ENCODE peak calls at places on chromosomes 13 and 19, in seven cellular contexts. One of them, this sample, is unnamed.

GRCh38 chr19:50490991-50491472 is 14.4 kb upstream of the GARIN5A start:
- DNase-seq in fibroblast of lung: no peak
- DNase-seq in cardiac fibroblast: no peak
- DNase-seq in fibroblast of pulmonary artery: no peak
- DNase-seq in HFF-Myc: no peak
- DNase-seq in neural progenitor cell: no peak
- DNase-seq in testis: no peak
- DNase-seq in this sample: no peak

GRCh38 chr13:50015263-50015662 is at the start of gene KCNRG:
- DNase-seq in fibroblast of lung: peak; percentile 20
- DNase-seq in cardiac fibroblast: peak; percentile 50
- DNase-seq in fibroblast of pulmonary artery: peak; percentile 58
- DNase-seq in HFF-Myc: no peak
- DNase-seq in neural progenitor cell: no peak
- DNase-seq in testis: no peak
- DNase-seq in this sample: peak; percentile 49

GRCh38 chr19:16628984-16629691 is 1.1 kb upstream of the MED26 start:
- DNase-seq in fibroblast of lung: peak; percentile 69
- DNase-seq in cardiac fibroblast: peak; percentile 55
- DNase-seq in fibroblast of pulmonary artery: peak; percentile 62
- DNase-seq in HFF-Myc: peak; percentile 93
- DNase-seq in neural progenitor cell: no peak
- DNase-seq in testis: peak; percentile 79
- DNase-seq in this sample: peak; percentile 82

GRCh38 chr13:43884221-43884620 is 4.5 kb downstream of the LACC1 start:
- DNase-seq in fibroblast of lung: no peak
- DNase-seq in cardiac fibroblast: no peak
- DNase-seq in fibroblast of pulmonary artery: no peak
- DNase-seq in HFF-Myc: no peak
- DNase-seq in neural progenitor cell: peak; percentile 15
- DNase-seq in testis: no peak
- DNase-seq in this sample: no peak

GRCh38 chr19:31553844-31554215 is 204.6 kb upstream of the TSHZ3 start:
- DNase-seq in fibroblast of lung: peak; percentile 30
- DNase-seq in cardiac fibroblast: no peak
- DNase-seq in fibroblast of pulmonary artery: no peak
- DNase-seq in HFF-Myc: no peak
- DNase-seq in neural progenitor cell: no peak
- DNase-seq in testis: peak; percentile 83
- DNase-seq in this sample: no peak

GRCh38 chr19:46821512-46822359 is 28.9 kb downstream of the AP2S1 start:
- DNase-seq in fibroblast of lung: no peak
- DNase-seq in cardiac fibroblast: no peak
- DNase-seq in fibroblast of pulmonary artery: no peak
- DNase-seq in HFF-Myc: no peak
- DNase-seq in neural progenitor cell: peak; percentile 16
- DNase-seq in testis: no peak
- DNase-seq in this sample: no peak

GRCh38 chr13:23558675-23559536 is 11.3 kb upstream of the TNFRSF19 start:
- DNase-seq in fibroblast of lung: peak; percentile 92
- DNase-seq in cardiac fibroblast: peak; percentile 95
- DNase-seq in fibroblast of pulmonary artery: peak; percentile 98
- DNase-seq in HFF-Myc: no peak
- DNase-seq in neural progenitor cell: no peak
- DNase-seq in testis: peak; percentile 46
- DNase-seq in this sample: peak; percentile 93

GRCh38 chr13:111958612-111959395 is 108.1 kb upstream of the SOX1 start:
- DNase-seq in fibroblast of lung: no peak
- DNase-seq in cardiac fibroblast: no peak
- DNase-seq in fibroblast of pulmonary artery: no peak
- DNase-seq in HFF-Myc: no peak
- DNase-seq in neural progenitor cell: no peak
- DNase-seq in testis: no peak
- DNase-seq in this sample: no peak

GRCh38 chr13:64453831-64454230 is 2776.3 kb downstream of the PCDH9 start:
- DNase-seq in fibroblast of lung: no peak
- DNase-seq in cardiac fibroblast: peak; percentile 6
- DNase-seq in fibroblast of pulmonary artery: no peak
- DNase-seq in HFF-Myc: no peak
- DNase-seq in neural progenitor cell: peak; percentile 65
- DNase-seq in testis: no peak
- DNase-seq in this sample: no peak

GRCh38 chr13:108069521-108070210 is 145.7 kb downstream of the LIG4 start:
- DNase-seq in fibroblast of lung: no peak
- DNase-seq in cardiac fibroblast: no peak
- DNase-seq in fibroblast of pulmonary artery: no peak
- DNase-seq in HFF-Myc: no peak
- DNase-seq in neural progenitor cell: no peak
- DNase-seq in testis: no peak
- DNase-seq in this sample: no peak

GRCh38 chr13:69524459-69525155 is 583.0 kb upstream of the ATXN8OS start:
- DNase-seq in fibroblast of lung: peak; percentile 9
- DNase-seq in cardiac fibroblast: peak; percentile 2
- DNase-seq in fibroblast of pulmonary artery: no peak
- DNase-seq in HFF-Myc: no peak
- DNase-seq in neural progenitor cell: no peak
- DNase-seq in testis: no peak
- DNase-seq in this sample: no peak

GRCh38 chr13:98722958-98723357 is 29.5 kb downstream of the SLC15A1 start:
- DNase-seq in fibroblast of lung: no peak
- DNase-seq in cardiac fibroblast: no peak
- DNase-seq in fibroblast of pulmonary artery: no peak
- DNase-seq in HFF-Myc: no peak
- DNase-seq in neural progenitor cell: no peak
- DNase-seq in testis: no peak
- DNase-seq in this sample: no peak

GRCh38 chr19:4732680-4733114 is 9.1 kb upstream of the DPP9 start:
- DNase-seq in fibroblast of lung: peak; percentile 63
- DNase-seq in cardiac fibroblast: peak; percentile 71
- DNase-seq in fibroblast of pulmonary artery: peak; percentile 73
- DNase-seq in HFF-Myc: no peak
- DNase-seq in neural progenitor cell: peak; percentile 89
- DNase-seq in testis: peak; percentile 55
- DNase-seq in this sample: peak; percentile 70

DNA sequence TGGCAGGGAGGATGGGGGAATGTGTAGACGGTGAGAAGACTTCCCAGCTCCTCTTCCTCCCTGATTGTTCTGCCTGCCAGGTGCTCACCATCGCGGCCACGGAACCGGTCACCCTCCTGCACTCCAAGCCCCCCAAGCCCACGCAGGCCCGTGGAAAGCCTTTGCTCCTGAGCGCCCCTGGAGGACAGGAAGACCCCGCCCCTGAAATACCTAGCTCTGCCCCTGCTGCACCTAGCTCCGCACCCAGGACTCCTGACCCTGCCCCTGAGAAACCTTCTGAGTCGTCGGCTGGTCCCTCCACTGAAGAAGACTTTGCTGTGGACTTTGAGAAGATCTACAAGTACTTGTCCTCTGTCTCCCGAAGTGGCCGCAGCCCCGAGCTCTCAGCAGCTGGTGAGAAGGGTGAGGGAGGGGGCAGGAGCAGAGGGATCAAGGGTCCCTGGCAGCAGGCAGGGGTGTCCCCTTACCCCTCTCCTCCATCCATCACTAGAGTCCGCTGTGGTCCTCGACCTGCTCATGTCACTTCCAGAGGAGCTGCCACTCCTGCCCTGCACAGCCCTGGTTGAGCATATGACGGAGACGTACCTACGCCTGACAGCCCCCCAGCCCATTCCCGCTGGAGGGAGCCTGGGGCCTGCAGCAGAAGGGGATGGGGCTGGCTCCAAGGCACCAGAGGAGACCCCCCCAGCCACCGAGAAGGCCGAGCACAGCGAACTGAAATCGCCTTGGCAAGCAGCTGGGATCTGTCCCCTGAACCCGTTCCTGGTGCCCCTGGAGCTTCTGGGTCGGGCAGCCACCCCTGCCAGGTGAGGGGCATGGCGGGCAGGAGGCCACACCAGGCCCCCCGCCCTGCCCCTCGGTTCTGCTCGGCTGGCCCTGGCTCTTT is 2.1 kb downstream of the SNAPC2 start:
- DNase-seq in fibroblast of lung: no peak
- DNase-seq in cardiac fibroblast: no peak
- DNase-seq in fibroblast of pulmonary artery: no peak
- DNase-seq in HFF-Myc: no peak
- DNase-seq in neural progenitor cell: no peak
- DNase-seq in testis: no peak
- DNase-seq in this sample: no peak
- H3K4me3 ChIP-seq in fibroblast of lung: peak overlapping the region; percentile 68
- H3K4me3 ChIP-seq in cardiac fibroblast: peak overlapping the region; percentile 50
- H3K4me3 ChIP-seq in fibroblast of pulmonary artery: peak overlapping the region; percentile 64
- H3K4me3 ChIP-seq in HFF-Myc: no peak overlapping the region
- H3K4me3 ChIP-seq in neural progenitor cell: no peak overlapping the region
- H3K4me3 ChIP-seq in testis: peak overlapping the region; percentile 79
- H3K4me3 ChIP-seq in this sample: peak overlapping the region; percentile 81

DNA sequence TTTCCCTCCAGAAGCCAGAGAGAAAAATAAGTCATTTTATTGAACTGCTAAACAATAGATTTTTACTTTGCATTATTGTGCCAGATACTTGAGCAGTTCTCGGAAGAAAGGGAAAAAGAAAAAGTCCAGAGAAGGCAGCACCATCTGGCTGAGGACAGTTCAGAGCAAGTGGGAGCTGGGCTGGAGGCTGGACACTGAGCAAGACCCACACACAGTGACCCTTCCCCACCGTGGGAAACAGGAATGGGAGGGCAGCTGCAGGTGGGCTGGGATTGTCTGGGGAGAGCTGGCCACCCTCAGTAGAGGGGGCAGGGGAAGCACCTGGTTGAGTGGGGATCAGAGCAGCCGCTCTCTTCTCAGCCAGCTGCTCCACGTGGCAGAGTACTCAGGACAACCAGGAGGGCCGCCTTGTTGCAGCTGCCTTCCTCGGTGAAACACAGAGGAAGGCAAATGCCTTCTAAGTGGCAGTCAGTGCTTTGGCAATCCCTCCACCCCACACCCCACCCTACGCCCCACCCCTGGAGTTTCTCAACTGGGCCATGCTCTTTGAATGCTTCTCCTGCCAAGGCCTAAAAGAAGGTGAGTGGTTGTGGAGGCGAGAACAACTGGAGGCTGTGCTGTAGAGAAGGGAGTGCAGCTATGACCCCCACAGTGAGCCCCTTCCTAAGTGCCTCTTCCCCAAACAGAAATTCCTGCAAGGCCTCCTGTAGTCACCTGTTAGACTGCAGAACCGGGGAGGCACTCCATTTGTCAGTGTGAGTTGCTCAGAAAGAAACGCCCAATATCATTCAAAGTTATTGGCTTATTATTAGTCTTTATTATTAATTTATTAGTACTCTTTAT is 179.3 kb downstream of the ZIC5 start:
- DNase-seq in fibroblast of lung: no peak
- DNase-seq in cardiac fibroblast: no peak
- DNase-seq in fibroblast of pulmonary artery: no peak
- DNase-seq in HFF-Myc: no peak
- DNase-seq in neural progenitor cell: peak; percentile 37
- DNase-seq in testis: no peak
- DNase-seq in this sample: no peak
- TF ChIP-seq CTCF in fibroblast of lung: no peak
- TF ChIP-seq CTCF in cardiac fibroblast: no peak
- TF ChIP-seq CTCF in fibroblast of pulmonary artery: no peak
- TF ChIP-seq CTCF in HFF-Myc: no peak
- TF ChIP-seq CTCF in neural progenitor cell: no peak
- TF ChIP-seq CTCF in testis: no peak
- TF ChIP-seq CTCF in this sample: no peak

GRCh38 chr13:74026753-74027152 is 107.5 kb downstream of the KLF12 start:
- DNase-seq in fibroblast of lung: no peak
- DNase-seq in cardiac fibroblast: peak; percentile 21
- DNase-seq in fibroblast of pulmonary artery: peak; percentile 20
- DNase-seq in HFF-Myc: no peak
- DNase-seq in neural progenitor cell: no peak
- DNase-seq in testis: no peak
- DNase-seq in this sample: no peak

GRCh38 chr13:74025369-74025768 is 108.8 kb downstream of the KLF12 start:
- DNase-seq in fibroblast of lung: no peak
- DNase-seq in cardiac fibroblast: no peak
- DNase-seq in fibroblast of pulmonary artery: no peak
- DNase-seq in HFF-Myc: no peak
- DNase-seq in neural progenitor cell: no peak
- DNase-seq in testis: no peak
- DNase-seq in this sample: no peak

GRCh38 chr13:74024856-74025255 is 109.3 kb downstream of the KLF12 start:
- DNase-seq in fibroblast of lung: no peak
- DNase-seq in cardiac fibroblast: no peak
- DNase-seq in fibroblast of pulmonary artery: no peak
- DNase-seq in HFF-Myc: no peak
- DNase-seq in neural progenitor cell: no peak
- DNase-seq in testis: no peak
- DNase-seq in this sample: no peak

GRCh38 chr13:74024314-74024713 is 109.9 kb downstream of the KLF12 start:
- DNase-seq in fibroblast of lung: no peak
- DNase-seq in cardiac fibroblast: no peak
- DNase-seq in fibroblast of pulmonary artery: no peak
- DNase-seq in HFF-Myc: no peak
- DNase-seq in neural progenitor cell: no peak
- DNase-seq in testis: no peak
- DNase-seq in this sample: no peak

DNA sequence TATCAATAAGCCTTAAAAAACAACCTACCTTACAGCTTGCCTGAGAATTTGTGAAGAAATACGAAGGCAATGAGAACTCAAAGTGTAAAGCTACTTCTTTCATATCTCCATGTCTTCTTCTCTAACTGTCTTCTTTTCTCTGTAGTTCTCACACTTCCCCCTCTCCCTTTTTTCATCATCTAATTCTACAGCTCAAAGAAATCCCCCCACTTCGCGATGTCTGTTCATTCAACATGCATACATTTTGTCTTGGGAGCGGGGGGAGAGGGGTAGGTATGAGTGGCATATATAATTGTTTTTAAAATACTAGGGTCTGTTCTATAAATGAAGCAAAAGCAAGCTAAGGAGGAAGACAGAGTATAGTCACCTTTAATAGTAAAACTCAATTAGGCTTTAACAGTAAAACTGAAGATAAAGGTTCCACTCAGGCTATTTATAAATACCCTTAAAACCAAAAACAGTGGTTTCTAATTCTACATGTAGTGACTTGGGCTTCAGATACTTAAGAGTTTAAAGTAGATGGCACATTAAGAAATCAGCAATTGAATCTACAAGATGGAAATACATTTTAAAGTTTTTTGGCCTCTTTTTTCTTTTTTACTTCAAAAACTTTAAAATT is 106.9 kb downstream of the KLF12 start:
- DNase-seq in fibroblast of lung: no peak
- DNase-seq in cardiac fibroblast: no peak
- DNase-seq in fibroblast of pulmonary artery: no peak
- DNase-seq in HFF-Myc: no peak
- DNase-seq in neural progenitor cell: no peak
- DNase-seq in testis: no peak
- DNase-seq in this sample: no peak
- H3K4me3 ChIP-seq in fibroblast of lung: no peak overlapping the region
- H3K4me3 ChIP-seq in cardiac fibroblast: no peak overlapping the region
- H3K4me3 ChIP-seq in fibroblast of pulmonary artery: no peak overlapping the region
- H3K4me3 ChIP-seq in HFF-Myc: no peak overlapping the region
- H3K4me3 ChIP-seq in neural progenitor cell: no peak overlapping the region
- H3K4me3 ChIP-seq in testis: no peak overlapping the region
- H3K4me3 ChIP-seq in this sample: no peak overlapping the region

GRCh38 chr13:46041335-46041934 is 11.1 kb downstream of the ZC3H13 start:
- DNase-seq in fibroblast of lung: peak; percentile 79
- DNase-seq in cardiac fibroblast: peak; percentile 62
- DNase-seq in fibroblast of pulmonary artery: peak; percentile 11
- DNase-seq in HFF-Myc: no peak
- DNase-seq in neural progenitor cell: no peak
- DNase-seq in testis: no peak
- DNase-seq in this sample: peak; percentile 35
- TF ChIP-seq CTCF in fibroblast of lung: no peak
- TF ChIP-seq CTCF in cardiac fibroblast: no peak
- TF ChIP-seq CTCF in fibroblast of pulmonary artery: no peak
- TF ChIP-seq CTCF in HFF-Myc: no peak
- TF ChIP-seq CTCF in neural progenitor cell: no peak
- TF ChIP-seq CTCF in testis: no peak
- TF ChIP-seq CTCF in this sample: no peak

GRCh38 chr19:1602091-1602707 is 3.1 kb downstream of the UQCR11 start:
- DNase-seq in fibroblast of lung: no peak
- DNase-seq in cardiac fibroblast: no peak
- DNase-seq in fibroblast of pulmonary artery: no peak
- DNase-seq in HFF-Myc: no peak
- DNase-seq in neural progenitor cell: no peak
- DNase-seq in testis: no peak
- DNase-seq in this sample: no peak
- H3K4me3 ChIP-seq in fibroblast of lung: no peak overlapping the region
- H3K4me3 ChIP-seq in cardiac fibroblast: no peak overlapping the region
- H3K4me3 ChIP-seq in fibroblast of pulmonary artery: no peak overlapping the region
- H3K4me3 ChIP-seq in HFF-Myc: no peak overlapping the region
- H3K4me3 ChIP-seq in neural progenitor cell: no peak overlapping the region
- H3K4me3 ChIP-seq in testis: no peak overlapping the region
- H3K4me3 ChIP-seq in this sample: no peak overlapping the region